ENCODE peak calls at places on chromosomes 3 and 15, in nine cellular contexts. O, K, N, G, B, R, W, J and M are unnamed samples.

GRCh38 chr3:22795917-22796316 is 407.2 kb upstream of the UBE2E2 start:
- DNase-seq in O (peak; percentile 42), K (no peak), N (no peak), G (no peak), B (no peak), R (no peak), W (no peak), J (no peak), M (no peak)

GRCh38 chr3:183449391-183449790 is 21.0 kb upstream of the MCF2L2 start:
- DNase-seq in O (peak; percentile 58), K (peak; percentile 56), N (peak; percentile 15), G (peak; percentile 45), B (peak; percentile 68), R (no peak), W (no peak), J (no peak), M (no peak)

GRCh38 chr3:146374146-146374545 is 95.2 kb downstream of the PLSCR2 start:
- DNase-seq in O (no peak), K (peak; percentile 32), N (no peak), G (no peak), B (no peak), R (peak; percentile 35), W (no peak), J (no peak), M (no peak)

GRCh38 chr15:74866090-74866489 is 7.1 kb downstream of the SCAMP2 start:
- DNase-seq in O (no peak), K (peak; percentile 42), N (no peak), G (peak; percentile 56), B (peak; percentile 52), R (no peak), W (no peak), J (no peak), M (no peak)

GRCh38 chr15:68814596-68814995 is 6.1 kb downstream of the ANP32A start:
- DNase-seq in O (no peak), K (no peak), N (no peak), G (no peak), B (no peak), R (no peak), W (no peak), J (no peak), M (no peak)

GRCh38 chr15:45231864-45232562 is 20.0 kb upstream of the SLC28A2 start:
- DNase-seq in O (no peak), K (no peak), N (no peak), G (no peak), B (no peak), R (no peak), W (no peak), J (no peak), M (no peak)

GRCh38 chr3:151979914-151980313 is 106.5 kb downstream of the SUCNR1 start:
- DNase-seq in O (no peak), K (no peak), N (no peak), G (no peak), B (no peak), R (no peak), W (no peak), J (no peak), M (no peak)

GRCh38 chr3:176906046-176906905 is 291.0 kb downstream of the TBL1XR1 start:
- DNase-seq in O (peak; percentile 15), K (peak; percentile 90), N (peak; percentile 38), G (peak; percentile 93), B (peak; percentile 80), R (no peak), W (no peak), J (no peak), M (no peak)

GRCh38 chr15:39304931-39305728 is 275.7 kb upstream of the THBS1 start:
- DNase-seq in O (no peak), K (no peak), N (no peak), G (no peak), B (no peak), R (no peak), W (no peak), J (no peak), M (no peak)

GRCh38 chr15:89936051-89936792 is 23.5 kb upstream of the ARPIN start:
- DNase-seq in O (no peak), K (no peak), N (no peak), G (no peak), B (no peak), R (no peak), W (peak; percentile 63), J (no peak), M (no peak)

GRCh38 chr3:25913179-25913578 is 123.3 kb downstream of the OXSM start:
- DNase-seq in O (no peak), K (no peak), N (no peak), G (no peak), B (no peak), R (no peak), W (no peak), J (no peak), M (no peak)

GRCh38 chr3:120816728-120817127 is 74.2 kb downstream of the GTF2E1 start:
- DNase-seq in O (peak; percentile 70), K (no peak), N (no peak), G (peak; percentile 23), B (no peak), R (no peak), W (no peak), J (no peak), M (no peak)

GRCh38 chr3:26712211-26713026 is 89.8 kb downstream of the LRRC3B start:
- DNase-seq in O (peak; percentile 63), K (peak; percentile 35), N (peak; percentile 72), G (peak; percentile 73), B (peak; percentile 8), R (no peak), W (peak; percentile 16), J (no peak), M (peak; percentile 11)

GRCh38 chr3:73255609-73256029 is 194.2 kb downstream of the EBLN2 start:
- DNase-seq in O (no peak), K (peak; percentile 79), N (no peak), G (peak; percentile 89), B (no peak), R (peak; percentile 3), W (no peak), J (no peak), M (no peak)

GRCh38 chr3:111972891-111973290 is 5.9 kb upstream of the ABHD10 start:
- DNase-seq in O (no peak), K (no peak), N (no peak), G (no peak), B (no peak), R (no peak), W (no peak), J (no peak), M (no peak)

GRCh38 chr15:65660927-65661326 is 39.2 kb downstream of the SLC24A1 start:
- DNase-seq in O (no peak), K (peak; percentile 40), N (no peak), G (no peak), B (no peak), R (no peak), W (no peak), J (no peak), M (no peak)

GRCh38 chr3:94069242-94069813 is 6.5 kb downstream of the NSUN3 start:
- DNase-seq in O (no peak), K (peak; percentile 49), N (no peak), G (peak; percentile 15), B (peak; percentile 22), R (no peak), W (peak; percentile 38), J (no peak), M (no peak)

GRCh38 chr3:39750677-39751076 is 58.7 kb upstream of the MYRIP start:
- DNase-seq in O (no peak), K (no peak), N (no peak), G (no peak), B (peak; percentile 24), R (no peak), W (no peak), J (peak; percentile 5), M (no peak)

GRCh38 chr15:48415036-48415886 is 84.0 kb downstream of the DUT start:
- DNase-seq in O (no peak), K (no peak), N (no peak), G (no peak), B (peak; percentile 72), R (no peak), W (no peak), J (no peak), M (no peak)

GRCh38 chr15:71962537-71962936 is 152.2 kb downstream of the NR2E3 start:
- DNase-seq in O (no peak), K (no peak), N (no peak), G (no peak), B (no peak), R (no peak), W (no peak), J (no peak), M (no peak)

GRCh38 chr3:110454066-110454465 is 617.5 kb upstream of the NECTIN3 start:
- DNase-seq in O (no peak), K (no peak), N (no peak), G (no peak), B (peak; percentile 32), R (no peak), W (no peak), J (no peak), M (no peak)

GRCh38 chr3:157493627-157494550 is 9.3 kb downstream of the VEPH1 start:
- DNase-seq in O (peak; percentile 63), K (peak; percentile 83), N (no peak), G (peak; percentile 70), B (peak; percentile 72), R (peak; percentile 49), W (peak; percentile 10), J (peak; percentile 26), M (no peak)

GRCh38 chr3:30625541-30626438 is 19.4 kb downstream of the TGFBR2 start:
- DNase-seq in O (no peak), K (peak; percentile 64), N (no peak), G (peak; percentile 38), B (no peak), R (peak; percentile 31), W (no peak), J (no peak), M (no peak)

GRCh38 chr3:142574665-142575064 is 3.9 kb downstream of the ATR start:
- DNase-seq in O (no peak), K (no peak), N (no peak), G (no peak), B (no peak), R (no peak), W (no peak), J (no peak), M (no peak)

GRCh38 chr3:132231633-132232032 is 85.6 kb upstream of the ACP3 start:
- DNase-seq in O (no peak), K (peak; percentile 64), N (no peak), G (peak; percentile 81), B (peak; percentile 27), R (no peak), W (no peak), J (no peak), M (no peak)

GRCh38 chr15:73335471-73335870 is 33.3 kb downstream of the HCN4 start:
- DNase-seq in O (no peak), K (no peak), N (no peak), G (no peak), B (no peak), R (no peak), W (no peak), J (no peak), M (no peak)

GRCh38 chr3:170033489-170033888 is 4.3 kb upstream of the GPR160 start:
- DNase-seq in O (no peak), K (no peak), N (no peak), G (no peak), B (no peak), R (no peak), W (peak; percentile 78), J (no peak), M (no peak)

GRCh38 chr3:189227249-189227648 is 55.5 kb downstream of the TPRG1 start:
- DNase-seq in O (no peak), K (no peak), N (no peak), G (no peak), B (no peak), R (no peak), W (no peak), J (no peak), M (no peak)

GRCh38 chr3:156291269-156292123 is 171.1 kb downstream of the KCNAB1 start:
- DNase-seq in O (peak; percentile 33), K (peak; percentile 14), N (peak; percentile 57), G (peak; percentile 34), B (peak; percentile 28), R (no peak), W (peak; percentile 5), J (peak; percentile 43), M (no peak)

GRCh38 chr3:71258116-71258515 is 325.4 kb downstream of the FOXP1 start:
- DNase-seq in O (no peak), K (peak; percentile 68), N (no peak), G (peak; percentile 90), B (peak; percentile 80), R (no peak), W (no peak), J (no peak), M (no peak)

GRCh38 chr3:112171144-112171543 is 38.1 kb upstream of the GCSAM start:
- DNase-seq in O (no peak), K (no peak), N (no peak), G (no peak), B (no peak), R (no peak), W (no peak), J (no peak), M (no peak)